ENCODE peak calls at places on chromosome 13, in four cellular contexts. One of them, this sample, is unnamed.

GRCh38 chr13:34037636-34038325 is 219.8 kb downstream of the RFC3 start:
- DNase-seq in hepatocyte: no peak
- DNase-seq in H9: no peak
- DNase-seq in GM12878: no peak
- DNase-seq in this sample: no peak

GRCh38 chr13:40175639-40176038 is 490.8 kb downstream of the FOXO1 start:
- DNase-seq in hepatocyte: no peak
- DNase-seq in H9: no peak
- DNase-seq in GM12878: no peak
- DNase-seq in this sample: no peak

GRCh38 chr13:112688560-112689497 is 1.0 kb upstream of the ATP11A start:
- DNase-seq in hepatocyte: no peak
- DNase-seq in H9: peak; percentile 44
- DNase-seq in GM12878: no peak
- DNase-seq in this sample: no peak

GRCh38 chr13:90049989-90050671 is 1297.4 kb upstream of the MIR17HG start:
- DNase-seq in hepatocyte: no peak
- DNase-seq in H9: no peak
- DNase-seq in GM12878: no peak
- DNase-seq in this sample: no peak

GRCh38 chr13:74325106-74325505 is 190.9 kb upstream of the KLF12 start:
- DNase-seq in hepatocyte: peak; percentile 62
- DNase-seq in H9: no peak
- DNase-seq in GM12878: no peak
- DNase-seq in this sample: no peak

GRCh38 chr13:89627991-89628390 is 1719.5 kb upstream of the MIR17HG start:
- DNase-seq in hepatocyte: no peak
- DNase-seq in H9: no peak
- DNase-seq in GM12878: no peak
- DNase-seq in this sample: no peak

GRCh38 chr13:30341815-30342570 is 34.6 kb upstream of the KATNAL1 start:
- DNase-seq in hepatocyte: peak; percentile 75
- DNase-seq in H9: no peak
- DNase-seq in GM12878: no peak
- DNase-seq in this sample: no peak

GRCh38 chr13:32734511-32734910 is 148.3 kb downstream of the PDS5B start:
- DNase-seq in hepatocyte: no peak
- DNase-seq in H9: no peak
- DNase-seq in GM12878: no peak
- DNase-seq in this sample: no peak

GRCh38 chr13:44015808-44016207 is 136.1 kb downstream of the LACC1 start:
- DNase-seq in hepatocyte: no peak
- DNase-seq in H9: no peak
- DNase-seq in GM12878: no peak
- DNase-seq in this sample: no peak

GRCh38 chr13:102667023-102667422 is 27.8 kb downstream of the METTL21C start:
- DNase-seq in hepatocyte: no peak
- DNase-seq in H9: no peak
- DNase-seq in GM12878: no peak
- DNase-seq in this sample: no peak

GRCh38 chr13:31967155-31967554 is 64.4 kb upstream of the FRY start:
- DNase-seq in hepatocyte: no peak
- DNase-seq in H9: no peak
- DNase-seq in GM12878: no peak
- DNase-seq in this sample: no peak

GRCh38 chr13:110920038-110920437 is 5.2 kb upstream of the ANKRD10 start:
- DNase-seq in hepatocyte: no peak
- DNase-seq in H9: no peak
- DNase-seq in GM12878: no peak
- DNase-seq in this sample: no peak
- H3K4me2 ChIP-seq in hepatocyte: no peak overlapping the region
- H3K4me2 ChIP-seq in H9: no peak overlapping the region
- H3K4me2 ChIP-seq in GM12878: peak overlapping the region; percentile 56
- H3K4me2 ChIP-seq in this sample: no peak overlapping the region

GRCh38 chr13:80469105-80469840 is 128.3 kb upstream of the SPRY2 start:
- DNase-seq in hepatocyte: no peak
- DNase-seq in H9: no peak
- DNase-seq in GM12878: no peak
- DNase-seq in this sample: no peak
- H3K4me2 ChIP-seq in hepatocyte: no peak overlapping the region
- H3K4me2 ChIP-seq in H9: no peak overlapping the region
- H3K4me2 ChIP-seq in GM12878: no peak overlapping the region
- H3K4me2 ChIP-seq in this sample: no peak overlapping the region

GRCh38 chr13:95250961-95251360 is 50.3 kb downstream of the ABCC4 start:
- DNase-seq in hepatocyte: no peak
- DNase-seq in H9: no peak
- DNase-seq in GM12878: no peak
- DNase-seq in this sample: no peak

GRCh38 chr13:95254341-95254740 is 46.9 kb downstream of the ABCC4 start:
- DNase-seq in hepatocyte: no peak
- DNase-seq in H9: no peak
- DNase-seq in GM12878: no peak
- DNase-seq in this sample: no peak

GRCh38 chr13:95251641-95252040 is 49.6 kb downstream of the ABCC4 start:
- DNase-seq in hepatocyte: no peak
- DNase-seq in H9: no peak
- DNase-seq in GM12878: no peak
- DNase-seq in this sample: no peak

GRCh38 chr13:95255072-95255732 is 46.0 kb downstream of the ABCC4 start:
- DNase-seq in hepatocyte: no peak
- DNase-seq in H9: no peak
- DNase-seq in GM12878: no peak
- DNase-seq in this sample: no peak

DNA sequence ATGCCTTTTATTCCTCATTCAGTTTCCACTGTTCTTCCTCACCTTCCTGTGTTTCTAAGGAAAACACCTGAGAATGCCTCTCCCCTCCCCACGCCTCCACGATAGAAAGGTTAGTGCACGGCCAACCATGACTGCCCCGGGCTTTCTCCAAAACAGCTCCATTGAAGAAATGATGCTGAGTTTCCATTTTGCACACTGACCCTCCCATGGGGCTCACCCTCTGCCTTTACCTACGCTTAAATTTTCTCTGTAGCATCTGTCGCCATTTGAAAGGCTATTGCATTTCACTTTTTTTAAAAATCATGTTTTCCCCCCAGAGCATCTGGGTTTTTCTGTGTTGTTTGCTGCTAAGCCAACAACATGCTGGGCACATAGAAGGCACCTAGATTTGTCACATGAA is 48.2 kb downstream of the ABCC4 start:
- DNase-seq in hepatocyte: no peak
- DNase-seq in H9: no peak
- DNase-seq in GM12878: no peak
- DNase-seq in this sample: no peak
- H3K4me2 ChIP-seq in hepatocyte: no peak overlapping the region
- H3K4me2 ChIP-seq in H9: no peak overlapping the region
- H3K4me2 ChIP-seq in GM12878: peak overlapping the region; percentile 12
- H3K4me2 ChIP-seq in this sample: no peak overlapping the region

DNA sequence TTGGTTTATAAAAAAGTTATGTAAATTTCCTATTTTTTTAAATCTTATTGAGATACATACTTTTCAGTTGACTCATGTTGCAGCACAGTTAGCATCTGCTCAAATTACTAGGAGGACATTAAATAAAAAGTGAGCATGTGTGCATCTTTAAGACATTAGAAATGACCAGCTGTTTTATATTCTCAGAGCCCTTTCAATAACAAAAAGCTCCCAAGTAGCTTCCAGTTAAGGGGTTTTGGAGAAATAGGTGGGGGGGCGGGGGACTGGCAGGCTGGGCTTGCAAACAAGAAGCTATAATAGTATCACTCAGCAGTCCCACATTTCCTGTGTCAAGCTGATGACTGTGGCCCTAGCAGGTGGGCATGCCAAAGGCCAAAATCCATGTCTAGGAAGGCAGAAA is 1713.1 kb upstream of the SLC10A2 start:
- DNase-seq in hepatocyte: no peak
- DNase-seq in H9: peak; percentile 50
- DNase-seq in GM12878: no peak
- DNase-seq in this sample: no peak
- H3K4me2 ChIP-seq in hepatocyte: no peak overlapping the region
- H3K4me2 ChIP-seq in H9: no peak overlapping the region
- H3K4me2 ChIP-seq in GM12878: no peak overlapping the region
- H3K4me2 ChIP-seq in this sample: no peak overlapping the region

GRCh38 chr13:50310734-50311133 is 295.5 kb downstream of the KCNRG start:
- DNase-seq in hepatocyte: no peak
- DNase-seq in H9: no peak
- DNase-seq in GM12878: no peak
- DNase-seq in this sample: no peak
- H3K4me2 ChIP-seq in hepatocyte: no peak overlapping the region
- H3K4me2 ChIP-seq in H9: no peak overlapping the region
- H3K4me2 ChIP-seq in GM12878: no peak overlapping the region
- H3K4me2 ChIP-seq in this sample: no peak overlapping the region

GRCh38 chr13:83453723-83454122 is 428.6 kb downstream of the SLITRK1 start:
- DNase-seq in hepatocyte: no peak
- DNase-seq in H9: no peak
- DNase-seq in GM12878: no peak
- DNase-seq in this sample: no peak
- H3K4me2 ChIP-seq in hepatocyte: no peak overlapping the region
- H3K4me2 ChIP-seq in H9: no peak overlapping the region
- H3K4me2 ChIP-seq in GM12878: no peak overlapping the region
- H3K4me2 ChIP-seq in this sample: no peak overlapping the region

This sample was measured in MM.1S.